ENCODE peak calls at places on chromosomes 5 and 9, in five cellular contexts. O is H1, H is IMR-90, I is mesendoderm, Y is mesenchymal stem cell. W is an unnamed sample.
A peak's percentile ranks its signal among the peaks of the same experiment; 100 is the strongest.

GRCh38 chr5:23639326-23639725 is 131.9 kb downstream of the PRDM9 start:
- DNase-seq in O (no peak), H (no peak), I (no peak), Y (no peak), W (no peak)

GRCh38 chr5:169706758-169707450 is 69.8 kb downstream of the DOCK2 start:
- DNase-seq in O (no peak), H (peak; percentile 86), I (peak; percentile 5), Y (peak; percentile 78), W (no peak)

GRCh38 chr9:74718709-74719108 is 169.0 kb downstream of the TRPM6 start:
- DNase-seq in O (no peak), H (no peak), I (no peak), Y (no peak), W (no peak)

GRCh38 chr9:6098431-6098830 is 83.0 kb upstream of the RANBP6 start:
- DNase-seq in O (no peak), H (peak; percentile 56), I (no peak), Y (peak; percentile 51), W (no peak)

GRCh38 chr5:54495027-54495426 is 22.5 kb upstream of the SNX18 start:
- DNase-seq in O (no peak), H (no peak), I (no peak), Y (no peak), W (no peak)

GRCh38 chr9:77562021-77562748 is 85.9 kb downstream of the GNA14 start:
- DNase-seq in O (no peak), H (no peak), I (no peak), Y (no peak), W (no peak)

GRCh38 chr5:134466241-134467069 is 54.8 kb upstream of the CDKN2AIPNL start:
- DNase-seq in O (peak; percentile 88), H (peak; percentile 55), I (peak; percentile 97), Y (peak; percentile 95), W (peak; percentile 41)

GRCh38 chr9:130379649-130379970 is 65.2 kb upstream of the ASS1 start:
- DNase-seq in O (no peak), H (no peak), I (no peak), Y (no peak), W (no peak)

GRCh38 chr5:6328173-6328572 is 50.2 kb downstream of the MED10 start:
- DNase-seq in O (peak; percentile 27), H (peak; percentile 1), I (peak; percentile 87), Y (no peak), W (peak; percentile 73)

GRCh38 chr9:7974335-7975005 is 174.9 kb upstream of the DMAC1 start:
- DNase-seq in O (no peak), H (no peak), I (no peak), Y (no peak), W (no peak)

GRCh38 chr5:1199649-1200494 is 1.5 kb upstream of the SLC6A19 start:
- DNase-seq in O (no peak), H (no peak), I (peak; percentile 43), Y (no peak), W (peak; percentile 38)

GRCh38 chr5:55223219-55223987 is 3.7 kb downstream of the MCIDAS start:
- DNase-seq in O (no peak), H (no peak), I (peak; percentile 57), Y (peak; percentile 23), W (peak; percentile 38)

GRCh38 chr5:156850206-156850751 is at the start of gene PPP1R2B:
- DNase-seq in O (no peak), H (no peak), I (no peak), Y (no peak), W (no peak)

GRCh38 chr9:96417610-96418073 is 528 bp downstream of the ZNF367 start:
- DNase-seq in O (no peak), H (no peak), I (no peak), Y (peak; percentile 22), W (peak; percentile 18)

GRCh38 chr5:373710-374602 is 52.4 kb downstream of the AHRR start:
- DNase-seq in O (no peak), H (peak; percentile 77), I (no peak), Y (peak; percentile 85), W (peak; percentile 24)

GRCh38 chr9:116335392-116335791 is 181.8 kb downstream of the PAPPA start:
- DNase-seq in O (no peak), H (no peak), I (no peak), Y (no peak), W (no peak)

GRCh38 chr9:116334581-116335150 is 181.1 kb downstream of the PAPPA start:
- DNase-seq in O (no peak), H (no peak), I (no peak), Y (no peak), W (peak; percentile 77)

GRCh38 chr9:116337015-116337414 is 183.4 kb downstream of the PAPPA start:
- DNase-seq in O (peak; percentile 13), H (peak; percentile 83), I (no peak), Y (peak; percentile 59), W (no peak)

GRCh38 chr9:116333254-116333653 is 179.7 kb downstream of the PAPPA start:
- DNase-seq in O (no peak), H (no peak), I (no peak), Y (no peak), W (no peak)

GRCh38 chr9:116336133-116336862 is 182.7 kb downstream of the PAPPA start:
- DNase-seq in O (no peak), H (peak; percentile 28), I (no peak), Y (peak; percentile 74), W (no peak)
- H2BK15ac ChIP-seq in O (no peak overlapping the region), H (no peak overlapping the region), I (no peak overlapping the region), Y (no peak overlapping the region), W (no peak overlapping the region)

GRCh38 chr9:85433046-85433445 is 308.7 kb downstream of the AGTPBP1 start:
- DNase-seq in O (no peak), H (no peak), I (no peak), Y (no peak), W (no peak)

GRCh38 chr9:85430659-85431370 is 310.9 kb downstream of the AGTPBP1 start:
- DNase-seq in O (no peak), H (no peak), I (peak; percentile 27), Y (no peak), W (no peak)

GRCh38 chr9:85431396-85432102 is 310.2 kb downstream of the AGTPBP1 start:
- DNase-seq in O (no peak), H (no peak), I (no peak), Y (peak; percentile 43), W (no peak)

GRCh38 chr9:85427749-85428148 is 314.0 kb downstream of the AGTPBP1 start:
- DNase-seq in O (no peak), H (no peak), I (no peak), Y (no peak), W (no peak)

GRCh38 chr9:85432599-85432998 is 309.2 kb downstream of the AGTPBP1 start:
- DNase-seq in O (no peak), H (no peak), I (no peak), Y (no peak), W (no peak)
- H3K4me3 ChIP-seq in O (no peak overlapping the region), H (no peak overlapping the region), I (no peak overlapping the region), Y (no peak overlapping the region), W (no peak overlapping the region)

GRCh38 chr9:34378376-34379060 is 1.8 kb upstream of the MYORG start:
- DNase-seq in O (no peak), H (no peak), I (no peak), Y (no peak), W (no peak)

GRCh38 chr9:34381323-34381722 is 4.6 kb upstream of the MYORG start:
- DNase-seq in O (no peak), H (no peak), I (peak; percentile 61), Y (no peak), W (peak; percentile 15)

GRCh38 chr9:34380511-34381315 is 4.0 kb upstream of the MYORG start:
- DNase-seq in O (no peak), H (peak; percentile 62), I (peak; percentile 86), Y (peak; percentile 80), W (peak; percentile 67)

GRCh38 chr9:34379334-34380033 is 2.8 kb upstream of the MYORG start:
- DNase-seq in O (peak; percentile 80), H (peak; percentile 72), I (peak; percentile 94), Y (peak; percentile 82), W (peak; percentile 87)

GRCh38 chr9:34380034-34380510 is 3.4 kb upstream of the MYORG start:
- DNase-seq in O (no peak), H (no peak), I (no peak), Y (peak; percentile 39), W (peak; percentile 29)
- H4K8ac ChIP-seq in O (no peak overlapping the region), H (peak overlapping the region; percentile 83), I (no peak overlapping the region), Y (peak overlapping the region; percentile 52), W (no peak overlapping the region)

DNA sequence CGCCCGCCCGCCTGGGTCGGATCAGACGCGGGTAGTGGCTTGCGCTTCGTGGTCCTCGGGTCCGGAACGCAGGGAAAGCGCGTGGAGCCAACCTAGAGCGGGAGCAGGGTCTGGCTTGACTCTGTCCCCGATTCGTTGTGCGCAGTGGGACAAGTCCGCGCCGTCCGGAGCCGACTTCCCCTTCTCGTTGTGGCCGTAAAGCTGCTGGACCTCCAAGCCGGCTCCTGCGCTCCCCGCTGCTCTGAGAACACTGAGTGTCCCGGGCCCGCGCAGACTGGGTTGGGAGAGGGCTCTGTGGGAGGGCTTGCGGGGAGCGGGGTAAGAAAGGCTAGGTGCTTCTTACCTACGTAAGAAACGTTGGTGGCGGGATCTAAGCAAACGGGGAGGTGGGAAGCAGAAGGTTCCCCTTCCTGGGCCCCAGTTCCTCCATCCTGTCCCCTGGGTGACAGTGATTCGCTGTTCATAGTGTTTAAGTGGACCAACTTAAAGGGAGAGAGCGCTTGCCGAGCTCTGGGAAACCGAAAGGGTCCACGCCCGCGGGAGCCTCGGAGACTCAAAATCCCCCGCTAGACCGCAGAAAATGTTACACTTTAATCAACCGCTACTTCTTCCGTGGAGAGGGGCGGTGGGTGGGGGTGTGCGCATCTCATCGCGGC is 4.3 kb upstream of the FOXE1 start:
- DNase-seq in O (no peak), H (peak; percentile 3), I (no peak), Y (no peak), W (no peak)
- H2BK15ac ChIP-seq in O (no peak overlapping the region), H (no peak overlapping the region), I (no peak overlapping the region), Y (no peak overlapping the region), W (no peak overlapping the region)

DNA sequence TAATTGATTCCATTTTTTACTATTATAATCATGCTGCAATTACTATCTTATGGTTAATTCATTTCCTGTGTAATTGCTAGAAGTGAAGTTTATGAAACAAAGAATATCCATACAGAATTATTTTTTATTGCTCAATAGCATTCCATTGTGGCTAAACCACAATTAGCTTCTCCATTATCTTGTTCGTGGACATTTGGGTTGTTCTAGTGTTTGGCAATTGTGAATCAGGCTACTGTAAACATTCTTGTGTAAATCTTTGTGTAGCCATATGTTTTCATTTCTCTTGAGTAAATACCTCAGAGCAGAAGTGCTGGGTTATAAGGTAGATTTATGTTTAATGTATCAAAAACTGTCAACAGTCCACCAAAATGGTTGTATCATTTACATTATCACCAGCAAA is 341.1 kb downstream of the MAT2B start:
- DNase-seq in O (no peak), H (peak; percentile 72), I (no peak), Y (peak; percentile 58), W (no peak)
- H3K4me3 ChIP-seq in O (no peak overlapping the region), H (no peak overlapping the region), I (no peak overlapping the region), Y (no peak overlapping the region), W (no peak overlapping the region)

GRCh38 chr9:136807281-136808074 is at the start of gene RABL6:
- DNase-seq in O (no peak), H (peak; percentile 55), I (peak; percentile 75), Y (peak; percentile 71), W (peak; percentile 75)
- H4K8ac ChIP-seq in O (peak within 1 kb of the TSS; percentile 94), H (peak within 1 kb of the TSS; percentile 22), I (no peak within 1 kb of the TSS), Y (peak within 1 kb of the TSS; percentile 94), W (peak within 1 kb of the TSS; percentile 98)